ENCODE peak calls at places on chromosome 2, in five cellular contexts. I is AG04450, Y is upper lobe of right lung, X is mesothelial cell of epicardium, K is fibroblast of lung. J is an unnamed sample.

GRCh38 chr2:183579686-183580085 is 455.4 kb downstream of the NUP35 start:
- DNase-seq in Y (no peak), K (no peak), X (no peak), I (no peak), J (no peak)

GRCh38 chr2:122205637-122206036 is 450.2 kb downstream of the TSN start:
- DNase-seq in X (no peak), Y (no peak), I (no peak), K (peak), J (no peak)

GRCh38 chr2:29281585-29281984 is 166.4 kb downstream of the CLIP4 start:
- DNase-seq in X (peak), Y (no peak), I (no peak), K (peak), J (no peak)

GRCh38 chr2:191618789-191619185 is 59.1 kb upstream of the NABP1 start:
- DNase-seq in Y (no peak), K (peak), I (no peak), X (no peak), J (no peak)

GRCh38 chr2:127428815-127429109 is 10.5 kb downstream of the PROC start:
- DNase-seq in K (no peak), Y (no peak), I (no peak), X (no peak), J (no peak)

GRCh38 chr2:37377187-37377532 is 32.7 kb downstream of the QPCT start:
- DNase-seq in I (no peak), X (no peak), K (peak), Y (no peak), J (no peak)

GRCh38 chr2:238914648-238915015 is 66.7 kb downstream of the TWIST2 start:
- DNase-seq in Y (peak), I (no peak), K (peak), X (no peak), J (no peak)

GRCh38 chr2:233353101-233353768 is 1.1 kb upstream of the DGKD start:
- DNase-seq in I (no peak), Y (peak), K (no peak), X (no peak), J (no peak)

GRCh38 chr2:28566441-28567075 is 70.7 kb downstream of the PLB1 start:
- DNase-seq in K (peak), X (peak), Y (peak), I (peak), J (peak)

GRCh38 chr2:3122525-3122924 is 255.1 kb downstream of the EIPR1 start:
- DNase-seq in K (no peak), I (no peak), X (no peak), Y (no peak), J (no peak)

GRCh38 chr2:12048551-12048950 is 302.1 kb downstream of the LPIN1 start:
- DNase-seq in X (no peak), I (no peak), K (no peak), Y (no peak), J (no peak)

GRCh38 chr2:424306-425172 is 136.6 kb upstream of the ALKAL2 start:
- DNase-seq in K (peak), Y (no peak), I (no peak), X (peak), J (no peak)

GRCh38 chr2:180413331-180413730 is 406.2 kb upstream of the CWC22 start:
- DNase-seq in I (no peak), Y (no peak), K (no peak), X (no peak), J (no peak)

GRCh38 chr2:169776483-169776802 is 22.2 kb upstream of the SSB start:
- DNase-seq in K (peak), Y (no peak), I (no peak), X (no peak), J (no peak)

GRCh38 chr2:1321297-1321696 is 92.0 kb upstream of the TPO start:
- DNase-seq in I (no peak), K (no peak), Y (no peak), X (no peak), J (no peak)

GRCh38 chr2:172452845-172453244 is 25.5 kb downstream of the ITGA6 start:
- DNase-seq in X (no peak), I (no peak), K (no peak), Y (no peak), J (no peak)

GRCh38 chr2:61707984-61708852 is 145.6 kb downstream of the FAM161A start:
- DNase-seq in Y (no peak), X (no peak), K (peak), I (peak), J (no peak)

GRCh38 chr2:56263876-56264275 is 80.1 kb downstream of the CCDC85A start:
- DNase-seq in I (no peak), Y (no peak), X (no peak), K (no peak), J (no peak)

GRCh38 chr2:9103663-9104277 is 100.3 kb upstream of the MBOAT2 start:
- DNase-seq in K (no peak), X (no peak), I (no peak), Y (no peak), J (no peak)

GRCh38 chr2:7400628-7401027 is 483.4 kb downstream of the RNF144A start:
- DNase-seq in X (no peak), Y (no peak), K (no peak), I (no peak), J (no peak)

GRCh38 chr2:240733803-240734495 is 42.3 kb downstream of the AQP12A start:
- DNase-seq in I (no peak), X (no peak), K (no peak), Y (no peak), J (no peak)

GRCh38 chr2:173488861-173489260 is 134.2 kb downstream of the CDCA7 start:
- DNase-seq in K (peak), Y (no peak), X (no peak), I (no peak), J (no peak)

GRCh38 chr2:174340400-174341300 is 5.9 kb downstream of the SP9 start:
- DNase-seq in I (no peak), Y (no peak), K (no peak), X (no peak), J (no peak)

GRCh38 chr2:229378386-229378785 is 107.3 kb upstream of the PID1 start:
- DNase-seq in X (no peak), K (no peak), Y (no peak), I (no peak), J (no peak)

GRCh38 chr2:71748227-71748626 is 294.9 kb downstream of the DYSF start:
- DNase-seq in X (no peak), Y (no peak), K (peak), I (no peak), J (no peak)

GRCh38 chr2:167209784-167210183 is 321.5 kb downstream of the XIRP2 start:
- DNase-seq in I (no peak), X (no peak), Y (no peak), K (no peak), J (no peak)

GRCh38 chr2:32168513-32168912 is 2.8 kb downstream of the SLC30A6 start:
- DNase-seq in X (no peak), I (no peak), K (no peak), Y (no peak), J (no peak)

GRCh38 chr2:4673025-4673489 is 969.7 kb downstream of the DCDC2C start:
- DNase-seq in K (no peak), I (no peak), Y (no peak), X (no peak), J (no peak)

GRCh38 chr2:208346756-208347155 is 59.8 kb upstream of the PTH2R start:
- DNase-seq in X (no peak), K (no peak), I (no peak), Y (no peak), J (no peak)

GRCh38 chr2:63792523-63792922 is 49.2 kb upstream of the UGP2 start:
- DNase-seq in K (peak), X (no peak), Y (no peak), I (peak), J (no peak)

GRCh38 chr2:232649033-232649432 is 15.6 kb downstream of the EFHD1 start:
- DNase-seq in X (no peak), Y (no peak), I (no peak), K (no peak), J (no peak)

GRCh38 chr2:36355157-36355889 is at the start of gene CRIM1:
- DNase-seq in I (peak), X (peak), Y (peak), K (peak), J (no peak)
- TF ChIP-seq CTCF in I (no peak), X (no peak), Y (no peak), K (no peak), J (no peak)

GRCh38 chr2:112959109-112959591 is 18.7 kb upstream of the IL36G start:
- DNase-seq in Y (no peak), I (no peak), K (no peak), X (no peak), J (no peak)
- TF ChIP-seq CTCF in Y (no peak), I (no peak), K (no peak), X (no peak), J (peak)

GRCh38 chr2:26942543-26943295 is 27.7 kb upstream of the MAPRE3 start:
- DNase-seq in X (peak), I (no peak), K (peak), Y (peak), J (peak)
- TF ChIP-seq CTCF in X (peak), I (peak), K (peak), Y (peak), J (peak)

GRCh38 chr2:204177977-204178522 is 241.5 kb downstream of the ICOS start:
- DNase-seq in X (no peak), I (no peak), K (no peak), Y (peak), J (no peak)
- TF ChIP-seq CTCF in X (peak), I (peak), K (peak), Y (peak), J (peak)

DNA sequence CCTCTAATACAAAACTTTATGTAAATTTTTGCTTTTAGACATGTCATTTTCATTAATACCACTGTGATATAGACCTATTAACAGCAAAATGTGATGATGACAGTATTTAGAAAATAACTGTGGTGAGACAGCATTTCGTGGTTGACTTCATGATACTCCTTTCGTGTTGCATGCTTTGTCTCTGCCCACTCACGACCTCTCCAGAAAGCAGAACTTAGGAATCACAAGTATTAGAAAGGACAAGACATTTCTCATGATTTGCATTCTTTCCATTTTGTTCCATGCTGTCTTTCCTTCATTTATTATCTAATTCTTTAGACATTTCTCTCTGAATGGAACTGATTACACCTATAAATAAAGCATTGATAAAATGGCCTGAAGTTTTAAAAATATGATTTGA is 85.2 kb upstream of the POU3F3 start:
- DNase-seq in X (no peak), K (peak), Y (no peak), I (no peak), J (no peak)
- TF ChIP-seq CTCF in X (no peak), K (no peak), Y (no peak), I (no peak), J (no peak)

GRCh38 chr2:106044021-106044420 is 150.1 kb downstream of the UXS1 start:
- DNase-seq in Y (no peak), I (no peak), K (no peak), X (no peak), J (no peak)
- TF ChIP-seq CTCF in Y (no peak), I (no peak), K (no peak), X (no peak), J (no peak)

GRCh38 chr2:67210430-67210829 is 186.7 kb upstream of the ETAA1 start:
- DNase-seq in X (no peak), I (no peak), Y (no peak), K (no peak), J (no peak)
- TF ChIP-seq CTCF in X (peak), I (peak), Y (no peak), K (no peak), J (no peak)

GRCh38 chr2:141200191-141200590 is 930.6 kb downstream of the LRP1B start:
- DNase-seq in Y (no peak), K (peak), I (no peak), X (no peak), J (no peak)

GRCh38 chr2:141201161-141201560 is 929.7 kb downstream of the LRP1B start:
- DNase-seq in X (no peak), Y (no peak), I (no peak), K (peak), J (no peak)

GRCh38 chr2:141195087-141195486 is 935.7 kb downstream of the LRP1B start:
- DNase-seq in Y (no peak), K (peak), X (no peak), I (no peak), J (no peak)

DNA sequence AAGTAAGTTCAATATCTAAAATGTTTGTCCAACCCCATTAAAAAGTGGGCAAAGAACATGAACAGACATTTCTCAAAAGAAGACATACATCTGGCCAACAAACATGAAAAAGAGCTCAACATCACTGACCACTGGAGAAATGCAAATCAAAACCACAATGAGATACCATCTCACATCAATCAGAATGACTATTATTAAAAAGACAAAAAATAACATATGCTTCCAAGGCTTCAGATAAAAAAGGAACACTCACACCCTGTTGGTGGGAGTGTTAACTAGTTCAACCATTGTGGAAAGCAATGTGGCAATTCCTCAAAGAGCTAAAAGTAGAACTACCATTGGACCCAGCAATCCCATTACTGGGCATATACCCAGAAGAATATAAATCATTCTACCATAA is 931.1 kb downstream of the LRP1B start:
- DNase-seq in I (no peak), Y (no peak), K (peak), X (no peak), J (no peak)
- TF ChIP-seq CTCF in I (no peak), Y (no peak), K (no peak), X (no peak), J (no peak)